ENCODE peak calls at places on chromosomes 6 and 20, in five cellular contexts. J, X, U, F and P are unnamed samples.

GRCh38 chr6:42128460-42129359 is 13.7 kb downstream of the C6orf132 start:
- DNase-seq in J (no peak), U (no peak), X (no peak), F (no peak), P (no peak)

GRCh38 chr6:108203189-108204119 is 37.6 kb downstream of the NR2E1 start:
- DNase-seq in X (peak; percentile 43), J (no peak), F (peak; percentile 36), U (no peak), P (no peak)

GRCh38 chr6:6131492-6132109 is 124.9 kb upstream of the NRN1 start:
- DNase-seq in U (peak; percentile 10), J (no peak), X (peak; percentile 9), F (no peak), P (no peak)

GRCh38 chr6:167093922-167094432 is 28.9 kb upstream of the CCR6 start:
- DNase-seq in J (no peak), U (no peak), F (no peak), X (no peak), P (no peak)

GRCh38 chr20:19404836-19405235 is 192.4 kb downstream of the SLC24A3 start:
- DNase-seq in U (no peak), J (no peak), F (no peak), X (no peak), P (peak; percentile 77)

GRCh38 chr20:63774348-63774735 is 34.8 kb downstream of the SLC2A4RG start:
- DNase-seq in X (no peak), F (no peak), U (no peak), J (no peak), P (no peak)

GRCh38 chr6:164926686-164927085 is 382.7 kb downstream of the C6orf118 start:
- DNase-seq in U (no peak), X (no peak), J (no peak), F (no peak), P (no peak)

GRCh38 chr6:5595184-5595583 is 333.9 kb downstream of the FARS2 start:
- DNase-seq in J (no peak), F (no peak), U (no peak), X (no peak), P (no peak)

GRCh38 chr20:35344354-35344837 is 52.2 kb upstream of the FAM83C start:
- DNase-seq in J (no peak), F (no peak), U (no peak), X (peak; percentile 57), P (no peak)

GRCh38 chr6:98146656-98147055 is 687.7 kb upstream of the POU3F2 start:
- DNase-seq in J (no peak), U (no peak), F (no peak), X (no peak), P (no peak)

GRCh38 chr6:105573556-105573955 is 170.7 kb upstream of the PREP start:
- DNase-seq in J (no peak), F (no peak), X (no peak), U (no peak), P (no peak)

GRCh38 chr20:35355372-35355771 is 56.4 kb downstream of the UQCC1 start:
- DNase-seq in J (no peak), X (no peak), U (no peak), F (no peak), P (no peak)

GRCh38 chr6:148825492-148825891 is 78.7 kb downstream of the UST start:
- DNase-seq in J (no peak), F (no peak), U (no peak), X (no peak), P (no peak)

GRCh38 chr20:48685300-48685699 is 142.5 kb downstream of the PREX1 start:
- DNase-seq in X (no peak), F (no peak), U (no peak), J (no peak), P (no peak)

GRCh38 chr6:147054158-147054557 is 150.1 kb upstream of the STXBP5 start:
- DNase-seq in J (no peak), F (no peak), X (no peak), U (no peak), P (no peak)

GRCh38 chr6:104402572-104402971 is 457.1 kb downstream of the HACE1 start:
- DNase-seq in U (no peak), F (no peak), J (no peak), X (no peak), P (no peak)

GRCh38 chr20:35305682-35306556 is 13.7 kb upstream of the FAM83C start:
- DNase-seq in J (no peak), X (peak; percentile 100), F (peak; percentile 95), U (no peak), P (no peak)

GRCh38 chr6:12060780-12061619 is 48.9 kb downstream of the HIVEP1 start:
- DNase-seq in F (no peak), U (peak; percentile 42), J (peak; percentile 90), X (peak; percentile 89), P (no peak)

GRCh38 chr20:8073024-8073832 is 53.7 kb upstream of the TMX4 start:
- DNase-seq in F (no peak), J (no peak), U (no peak), X (peak; percentile 32), P (no peak)

GRCh38 chr6:108888052-108888451 is 39.8 kb downstream of the ARMC2 start:
- DNase-seq in J (no peak), U (no peak), X (no peak), F (no peak), P (no peak)

GRCh38 chr20:53708129-53708968 is 114.7 kb upstream of the ZNF217 start:
- DNase-seq in X (peak; percentile 73), J (no peak), U (no peak), F (no peak), P (no peak)

GRCh38 chr6:90217621-90218496 is 78.8 kb downstream of the BACH2 start:
- DNase-seq in F (no peak), X (no peak), U (peak; percentile 59), J (peak; percentile 78), P (peak; percentile 92)

GRCh38 chr20:1121439-1121838 is 3.0 kb downstream of the PSMF1 start:
- DNase-seq in X (no peak), J (no peak), F (no peak), U (no peak), P (no peak)